ENCODE peak calls at places on chromosomes 12 and 14, in nine cellular contexts. I, D, P, J, N, S, Q, M and X are unnamed samples.
A peak's percentile ranks its signal among the peaks of the same experiment; 100 is the strongest.

GRCh38 chr14:89892953-89893352 is 61.6 kb downstream of the EFCAB11 start:
- DNase-seq in I (no peak), D (no peak), P (no peak), J (no peak), N (no peak), S (no peak), Q (no peak), M (no peak), X (no peak)

GRCh38 chr14:75277000-75277795 is 1.4 kb upstream of the FOS start:
- DNase-seq in I (peak; percentile 74), D (peak; percentile 96), P (peak; percentile 90), J (peak; percentile 86), N (no peak), S (peak; percentile 87), Q (no peak), M (peak; percentile 98), X (peak; percentile 81)

GRCh38 chr14:27672047-27672446 is 1074.2 kb upstream of the NOVA1 start:
- DNase-seq in I (no peak), D (no peak), P (no peak), J (peak; percentile 20), N (no peak), S (no peak), Q (no peak), M (no peak), X (no peak)

GRCh38 chr12:3658327-3659163 is 94.4 kb downstream of the CRACR2A start:
- DNase-seq in I (no peak), D (no peak), P (peak; percentile 33), J (peak; percentile 40), N (no peak), S (peak; percentile 19), Q (no peak), M (no peak), X (peak; percentile 70)

GRCh38 chr12:68746572-68747180 is 700 bp downstream of the SLC35E3 start:
- DNase-seq in I (no peak), D (peak; percentile 92), P (peak; percentile 39), J (peak; percentile 70), N (no peak), S (peak; percentile 69), Q (no peak), M (peak; percentile 84), X (peak; percentile 60)

GRCh38 chr12:116524964-116525379 is 34.2 kb upstream of the MAP1LC3B2 start:
- DNase-seq in I (no peak), D (no peak), P (no peak), J (no peak), N (no peak), S (no peak), Q (no peak), M (no peak), X (no peak)

GRCh38 chr14:89171168-89171567 is 245.9 kb downstream of the FOXN3 start:
- DNase-seq in I (no peak), D (no peak), P (no peak), J (no peak), N (no peak), S (no peak), Q (no peak), M (no peak), X (no peak)

GRCh38 chr12:27034607-27035293 is 12.4 kb downstream of the MED21 start:
- DNase-seq in I (no peak), D (peak; percentile 26), P (no peak), J (no peak), N (no peak), S (no peak), Q (no peak), M (no peak), X (no peak)

GRCh38 chr12:50916292-50916691 is 36.1 kb upstream of the HIGD1C start:
- DNase-seq in I (no peak), D (no peak), P (no peak), J (no peak), N (peak; percentile 18), S (no peak), Q (no peak), M (no peak), X (no peak)

GRCh38 chr12:85277900-85278597 is 2.0 kb upstream of the ALX1 start:
- DNase-seq in I (no peak), D (no peak), P (no peak), J (no peak), N (no peak), S (peak; percentile 57), Q (no peak), M (peak; percentile 66), X (no peak)

GRCh38 chr12:129186952-129187351 is 333.7 kb downstream of the GLT1D1 start:
- DNase-seq in I (no peak), D (no peak), P (no peak), J (peak; percentile 19), N (no peak), S (peak; percentile 13), Q (no peak), M (no peak), X (no peak)

GRCh38 chr14:52876311-52876710 is 74.5 kb downstream of the FERMT2 start:
- DNase-seq in I (no peak), D (no peak), P (no peak), J (no peak), N (no peak), S (no peak), Q (no peak), M (no peak), X (peak; percentile 31)

GRCh38 chr14:96832351-96832750 is 35.2 kb downstream of the VRK1 start:
- DNase-seq in I (no peak), D (no peak), P (no peak), J (no peak), N (no peak), S (no peak), Q (no peak), M (no peak), X (no peak)

GRCh38 chr14:63435838-63436237 is 107.3 kb downstream of the PPP2R5E start:
- DNase-seq in I (no peak), D (no peak), P (peak; percentile 72), J (no peak), N (no peak), S (no peak), Q (no peak), M (peak; percentile 78), X (no peak)

GRCh38 chr14:44893535-44893934 is 68.2 kb downstream of the KLHL28 start:
- DNase-seq in I (no peak), D (no peak), P (no peak), J (no peak), N (no peak), S (no peak), Q (no peak), M (no peak), X (no peak)

GRCh38 chr14:38850664-38851063 is 252.4 kb downstream of the SEC23A start:
- DNase-seq in I (no peak), D (no peak), P (no peak), J (no peak), N (no peak), S (no peak), Q (no peak), M (no peak), X (no peak)

GRCh38 chr12:97283297-97283696 is 179.3 kb upstream of the RMST start:
- DNase-seq in I (no peak), D (no peak), P (no peak), J (peak; percentile 30), N (no peak), S (no peak), Q (no peak), M (no peak), X (peak; percentile 3)

GRCh38 chr14:25034803-25035681 is 14.9 kb downstream of the STXBP6 start:
- DNase-seq in I (no peak), D (no peak), P (no peak), J (no peak), N (no peak), S (peak; percentile 90), Q (no peak), M (no peak), X (no peak)

GRCh38 chr12:111596985-111597730 is 2.0 kb downstream of the ATXN2 start:
- DNase-seq in I (peak; percentile 7), D (no peak), P (peak; percentile 65), J (peak; percentile 78), N (peak; percentile 59), S (peak; percentile 80), Q (no peak), M (peak; percentile 79), X (peak; percentile 75)

GRCh38 chr14:19801118-19801464 is 2.5 kb upstream of the OR4N2 start:
- DNase-seq in I (no peak), D (no peak), P (no peak), J (no peak), N (no peak), S (no peak), Q (no peak), M (no peak), X (no peak)

GRCh38 chr14:71960620-71961353 is 28.6 kb downstream of the RGS6 start:
- DNase-seq in I (no peak), D (no peak), P (no peak), J (no peak), N (no peak), S (no peak), Q (no peak), M (no peak), X (no peak)
- H3K9me3 ChIP-seq in I (no peaks in the 10 kb centered on the region), D (no peaks in the 10 kb centered on the region), P (no peaks in the 10 kb centered on the region), J (no peaks in the 10 kb centered on the region), N (no peaks in the 10 kb centered on the region), S (no peaks in the 10 kb centered on the region), Q (no peaks in the 10 kb centered on the region), M (no peaks in the 10 kb centered on the region), X (no peaks in the 10 kb centered on the region)

GRCh38 chr14:93108105-93108504 is 7.6 kb downstream of the ITPK1 start:
- DNase-seq in I (no peak), D (no peak), P (no peak), J (no peak), N (no peak), S (no peak), Q (no peak), M (no peak), X (no peak)
- H3K4me1 ChIP-seq in I (peaks cover 18% of the 10 kb centered on the region), D (peaks cover 100% of the 10 kb centered on the region), P (peaks cover 82% of the 10 kb centered on the region), J (no peaks in the 10 kb centered on the region), N (peaks cover 27% of the 10 kb centered on the region), S (no peaks in the 10 kb centered on the region), Q (peaks cover 47% of the 10 kb centered on the region), M (peaks cover 10% of the 10 kb centered on the region), X (peaks cover 6% of the 10 kb centered on the region)

DNA sequence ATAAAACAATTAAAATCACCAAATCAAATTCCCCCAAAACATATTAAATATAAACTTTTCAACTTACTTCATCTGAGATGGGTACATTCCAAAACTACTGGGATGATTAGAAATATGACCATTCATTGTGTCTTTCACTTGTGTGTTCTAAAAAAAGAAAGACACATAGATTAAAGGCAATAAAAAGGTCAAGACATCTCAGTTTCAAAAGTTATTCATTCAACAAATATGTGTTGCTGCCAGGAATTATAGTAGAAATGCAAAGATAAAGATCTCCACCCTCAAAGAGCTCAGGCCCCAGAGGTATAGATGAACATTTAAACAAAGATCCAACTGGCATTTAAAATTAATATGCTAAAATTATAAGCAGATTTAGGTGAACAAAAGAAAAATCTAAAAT is 106.4 kb downstream of the EPS8 start:
- DNase-seq in I (no peak), D (no peak), P (no peak), J (no peak), N (no peak), S (no peak), Q (no peak), M (no peak), X (no peak)
- H3K4me3 ChIP-seq in I (no peak overlapping the region), D (no peak overlapping the region), P (no peak overlapping the region), J (no peak overlapping the region), N (no peak overlapping the region), S (no peak overlapping the region), Q (no peak overlapping the region), M (no peak overlapping the region), X (no peak overlapping the region)

DNA sequence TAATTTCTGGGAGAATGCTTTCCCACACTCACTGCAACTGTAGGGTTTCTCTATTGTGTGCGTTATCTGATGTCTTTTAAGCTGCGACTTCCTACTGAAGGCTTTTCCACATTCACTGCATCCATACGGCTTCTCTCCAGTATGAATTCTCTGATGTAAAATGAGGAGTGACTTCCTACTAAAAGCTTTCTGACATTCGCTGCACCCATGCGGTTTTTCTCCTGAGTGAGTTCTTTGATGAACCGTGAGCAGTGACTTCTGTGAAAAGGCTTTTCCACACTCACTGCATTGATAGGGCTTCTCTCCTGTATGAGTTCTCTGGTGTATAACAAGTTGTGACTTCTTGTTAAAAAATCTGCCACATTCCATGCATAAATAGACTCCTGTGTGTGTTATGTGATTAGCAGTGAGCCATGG is 29.7 kb downstream of the ZNF605 start:
- DNase-seq in I (no peak), D (no peak), P (no peak), J (no peak), N (no peak), S (no peak), Q (no peak), M (no peak), X (no peak)
- H3K9me3 ChIP-seq in I (peaks cover 26% of the 10 kb centered on the region), D (peaks cover 100% of the 10 kb centered on the region), P (peaks cover 100% of the 10 kb centered on the region), J (peaks cover 20% of the 10 kb centered on the region), N (peaks cover 46% of the 10 kb centered on the region), S (peaks cover 15% of the 10 kb centered on the region), Q (peaks cover 35% of the 10 kb centered on the region), M (peaks cover 32% of the 10 kb centered on the region), X (peaks cover 35% of the 10 kb centered on the region)